ENCODE peak calls at places on chromosomes 7 and 10, in six cellular contexts. C, A, K, F, U and L are unnamed samples.

GRCh38 chr7:155770186-155770585 is 42.1 kb downstream of the SHH start:
- DNase-seq in C (no peak), A (no peak), K (no peak), F (no peak), U (no peak), L (no peak)

GRCh38 chr10:101840102-101840684 is 3.4 kb downstream of the KCNIP2 start:
- DNase-seq in C (no peak), A (peak), K (no peak), F (no peak), U (peak), L (peak)

GRCh38 chr10:78600740-78601139 is 468.0 kb upstream of the ZMIZ1 start:
- DNase-seq in C (no peak), A (no peak), K (no peak), F (peak), U (no peak), L (peak)

GRCh38 chr7:2616973-2617709 is 14.6 kb upstream of the TTYH3 start:
- DNase-seq in C (no peak), A (no peak), K (no peak), F (no peak), U (no peak), L (no peak)

GRCh38 chr10:130771491-130771890 is 540.0 kb downstream of the TCERG1L start:
- DNase-seq in C (no peak), A (no peak), K (no peak), F (no peak), U (no peak), L (no peak)

GRCh38 chr10:5622586-5622985 is 43.8 kb downstream of the ASB13 start:
- DNase-seq in C (no peak), A (no peak), K (no peak), F (peak), U (no peak), L (no peak)

GRCh38 chr7:100089458-100090201 is 861 bp downstream of the COPS6 start:
- DNase-seq in C (no peak), A (no peak), K (no peak), F (no peak), U (no peak), L (peak)

GRCh38 chr7:128236924-128237586 is 4.0 kb upstream of the LEP start:
- DNase-seq in C (peak), A (peak), K (no peak), F (peak), U (no peak), L (peak)

GRCh38 chr10:79044846-79045245 is 23.9 kb upstream of the ZMIZ1 start:
- DNase-seq in C (no peak), A (no peak), K (no peak), F (no peak), U (peak), L (no peak)

GRCh38 chr10:114031113-114031512 is 12.6 kb upstream of the ADRB1 start:
- DNase-seq in C (no peak), A (no peak), K (no peak), F (peak), U (no peak), L (no peak)

GRCh38 chr7:26369519-26370385 is 78.1 kb downstream of the SNX10 start:
- DNase-seq in C (peak), A (peak), K (no peak), F (peak), U (no peak), L (peak)

GRCh38 chr7:88693131-88693530 is 66.4 kb upstream of the ZNF804B start:
- DNase-seq in C (no peak), A (no peak), K (no peak), F (no peak), U (no peak), L (no peak)

GRCh38 chr7:137671920-137672319 is 174.9 kb downstream of the DGKI start:
- DNase-seq in C (no peak), A (no peak), K (no peak), F (no peak), U (no peak), L (no peak)

GRCh38 chr10:60082341-60083038 is 176.1 kb upstream of the CCDC6 start:
- DNase-seq in C (no peak), A (peak), K (no peak), F (no peak), U (no peak), L (peak)

DNA sequence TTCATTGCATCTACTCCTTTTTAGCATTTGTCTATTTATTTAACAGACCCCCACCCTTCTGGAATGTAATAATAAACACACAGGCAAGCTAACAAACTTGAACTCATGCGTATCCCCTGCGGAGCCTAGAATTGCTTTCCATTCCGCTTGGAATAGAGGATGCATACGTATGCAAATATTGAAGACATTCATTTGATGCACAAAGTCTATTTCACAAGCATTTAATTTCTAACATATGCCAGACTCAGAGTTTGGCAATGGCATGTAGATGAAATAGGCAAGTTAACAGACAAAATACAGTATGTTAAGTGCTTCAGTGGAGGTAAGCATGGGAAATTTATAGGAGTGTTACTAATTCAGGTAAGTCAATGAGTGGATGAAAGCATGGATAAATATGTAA is 88.5 kb downstream of the PTPRZ1 start:
- DNase-seq in C (no peak), A (no peak), K (no peak), F (no peak), U (no peak), L (peak)
- TF ChIP-seq CTCF in C (no peak), A (no peak), K (no peak), F (no peak), U (no peak), L (no peak)

DNA sequence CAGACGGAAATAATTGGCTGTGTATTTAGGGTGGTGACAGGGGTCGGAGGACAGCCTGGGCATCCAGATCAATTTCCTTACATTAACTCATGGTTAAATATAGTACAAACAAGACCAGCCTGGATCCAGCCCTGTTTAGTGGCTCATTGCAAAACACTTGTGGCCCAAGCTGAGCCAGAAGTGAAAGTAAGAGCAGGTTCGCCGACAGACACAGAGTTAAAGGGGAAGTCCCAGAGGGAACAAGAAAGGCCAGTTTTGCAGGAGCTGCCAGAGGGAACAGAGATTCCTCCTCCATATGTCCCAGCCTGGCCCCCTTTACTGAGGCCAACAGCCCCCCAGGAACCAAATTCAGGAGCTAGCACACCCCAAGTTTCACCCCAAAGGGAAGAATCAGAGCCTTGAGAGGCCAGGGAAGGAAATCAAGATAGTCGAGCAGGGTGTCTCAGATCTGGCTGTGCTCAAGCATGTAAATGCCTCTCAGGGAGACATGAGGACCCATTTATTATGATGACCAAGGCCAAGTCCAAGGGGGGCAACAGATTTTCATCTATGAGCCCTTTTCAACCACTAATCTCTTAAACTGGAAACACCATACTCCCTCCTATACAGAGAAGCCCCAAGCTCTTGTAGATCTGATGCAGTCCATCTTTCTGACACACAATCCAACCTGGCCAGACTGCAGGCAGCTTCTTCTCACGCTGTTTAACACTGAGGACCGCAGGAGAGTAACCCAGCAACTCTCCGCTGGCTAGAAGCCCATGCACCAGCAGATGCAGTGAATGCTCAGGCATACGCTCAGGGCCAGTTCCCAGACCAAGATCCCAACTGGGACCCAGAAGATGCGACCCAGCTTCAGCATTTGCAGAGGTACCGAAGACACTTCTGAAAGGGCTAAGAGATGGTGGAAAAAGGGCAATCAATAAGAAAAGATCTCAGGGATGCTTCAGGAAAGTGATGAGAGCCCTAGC is 15.9 kb upstream of the ADCK2 start:
- DNase-seq in C (peak), A (peak), K (no peak), F (peak), U (peak), L (no peak)
- H3K4me3 ChIP-seq in C (peak), A (peak), K (peak), F (peak), U (peak), L (no peak)

GRCh38 chr7:82729172-82730030 is 285.8 kb upstream of the CACNA2D1 start:
- DNase-seq in C (peak), A (peak), K (no peak), F (peak), U (no peak), L (peak)

GRCh38 chr7:82736633-82737032 is 293.1 kb upstream of the CACNA2D1 start:
- DNase-seq in C (no peak), A (no peak), K (no peak), F (no peak), U (no peak), L (no peak)

GRCh38 chr7:82732677-82733076 is 289.1 kb upstream of the CACNA2D1 start:
- DNase-seq in C (no peak), A (no peak), K (no peak), F (no peak), U (no peak), L (no peak)
- TF ChIP-seq CTCF in C (no peak), A (no peak), K (no peak), F (no peak), U (no peak), L (no peak)

DNA sequence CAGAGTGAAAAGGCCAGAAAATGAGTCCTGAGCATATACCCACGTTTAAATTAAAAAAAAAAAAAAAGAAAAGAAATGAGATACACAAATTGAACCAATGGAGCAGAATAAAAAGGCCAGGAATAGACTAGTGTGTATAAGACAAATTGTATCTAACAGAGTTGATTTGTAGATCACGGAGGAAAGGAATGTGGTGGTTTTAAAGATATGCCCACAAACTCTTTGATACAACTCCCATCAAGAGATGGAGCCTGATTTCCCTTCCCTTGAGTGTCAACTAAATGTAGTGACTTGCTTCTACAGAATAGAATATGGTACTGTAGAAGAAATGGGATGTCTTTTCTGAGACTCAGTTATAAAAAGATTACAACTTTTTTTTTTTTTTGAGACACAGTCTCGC is 10.4 kb downstream of the SYPL1 start:
- DNase-seq in C (no peak), A (no peak), K (no peak), F (no peak), U (no peak), L (no peak)
- H3K4me3 ChIP-seq in C (no peak), A (no peak), K (no peak), F (no peak), U (no peak), L (no peak)

DNA sequence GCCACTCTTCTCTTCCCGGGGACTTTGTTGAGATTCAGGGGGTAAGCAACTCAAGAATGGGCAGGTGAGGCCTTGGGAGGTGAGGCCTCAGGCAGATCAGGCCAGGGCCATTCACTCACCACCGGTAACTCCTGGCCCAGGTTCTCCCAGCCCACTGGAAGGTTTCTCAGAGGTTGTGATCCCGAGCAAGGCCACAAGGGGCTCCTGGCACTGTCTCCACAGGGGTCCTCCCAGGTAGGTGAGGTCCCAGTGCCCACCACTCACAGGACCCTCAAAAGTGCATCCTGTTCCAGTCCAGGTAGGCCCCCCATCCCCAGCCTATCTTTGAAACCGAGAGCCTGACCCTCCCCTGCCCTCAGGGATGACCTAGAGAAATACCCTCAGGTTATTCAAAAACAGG is 236.1 kb downstream of the BUB3 start:
- DNase-seq in C (no peak), A (no peak), K (no peak), F (no peak), U (no peak), L (no peak)
- TF ChIP-seq CTCF in C (peak), A (no peak), K (no peak), F (no peak), U (no peak), L (no peak)

DNA sequence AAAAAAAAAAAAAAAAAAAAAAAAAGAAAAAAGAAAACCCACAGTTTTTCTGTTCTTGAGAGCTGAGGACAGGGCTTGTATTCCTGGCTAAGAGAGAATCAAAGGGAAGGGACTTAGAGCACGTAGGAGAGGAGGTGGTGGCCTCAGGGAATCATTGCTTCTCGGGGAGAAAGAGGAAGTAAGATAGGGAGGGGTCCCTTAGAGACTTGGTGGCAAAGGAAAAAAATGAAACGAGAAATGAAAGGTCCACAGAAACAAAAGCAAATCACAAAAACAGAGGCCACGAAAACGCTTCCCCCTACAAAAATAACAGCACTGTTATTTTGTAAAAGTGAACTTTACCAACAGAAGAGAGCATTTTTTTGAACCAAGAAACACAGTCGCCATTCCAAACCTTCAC is 323.1 kb upstream of the GALNT17 start:
- DNase-seq in C (peak), A (no peak), K (no peak), F (no peak), U (no peak), L (no peak)
- H3K4me3 ChIP-seq in C (no peak), A (no peak), K (no peak), F (no peak), U (no peak), L (no peak)

GRCh38 chr7:133275008-133275407 is 22.1 kb downstream of the EXOC4 start:
- DNase-seq in C (no peak), A (no peak), K (no peak), F (peak), U (no peak), L (no peak)
- TF ChIP-seq CTCF in C (no peak), A (no peak), K (no peak), F (peak), U (no peak), L (no peak)

DNA sequence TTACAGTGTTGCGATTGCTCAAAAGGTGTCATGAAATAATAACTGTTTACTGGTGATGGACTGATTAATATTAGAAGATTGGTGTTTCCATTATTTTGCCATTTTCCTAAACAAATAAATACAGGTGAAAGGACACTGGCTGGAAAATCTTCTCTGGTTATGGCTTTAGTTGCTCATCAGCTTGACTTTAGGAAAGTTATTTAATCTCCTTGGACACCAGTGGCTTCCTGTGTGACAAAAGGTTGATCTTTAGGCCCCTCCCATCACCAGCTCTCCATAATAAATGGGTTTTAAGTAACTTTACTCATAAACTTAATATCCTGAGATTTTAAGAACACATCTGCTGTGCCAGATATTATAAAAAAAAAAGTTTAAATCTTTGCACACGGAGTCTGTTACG is 737 bp downstream of the CABCOCO1 start:
- DNase-seq in C (no peak), A (no peak), K (no peak), F (peak), U (no peak), L (no peak)
- H3K4me3 ChIP-seq in C (no peak), A (peak), K (peak), F (peak), U (peak), L (peak)